ENCODE peak calls at places on chromosomes 6 and 20, in five cellular contexts. One of them, this sample, is unnamed.

GRCh38 chr20:60206259-60206658 is 248.0 kb downstream of the CDH26 start:
- DNase-seq in IMR-90: peak
- DNase-seq in stomach: no peak
- DNase-seq in sigmoid colon: no peak
- DNase-seq in ovary: no peak
- DNase-seq in this sample: peak

GRCh38 chr6:21402368-21402767 is 191.2 kb upstream of the SOX4 start:
- DNase-seq in ovary: peak
- DNase-seq in stomach: no peak
- DNase-seq in IMR-90: peak
- DNase-seq in sigmoid colon: peak
- DNase-seq in this sample: peak

GRCh38 chr6:5302220-5302946 is 41.1 kb downstream of the FARS2 start:
- DNase-seq in IMR-90: peak
- DNase-seq in ovary: no peak
- DNase-seq in stomach: no peak
- DNase-seq in sigmoid colon: no peak
- DNase-seq in this sample: no peak

GRCh38 chr6:130575971-130576370 is 210.2 kb downstream of the TMEM200A start:
- DNase-seq in sigmoid colon: no peak
- DNase-seq in IMR-90: no peak
- DNase-seq in ovary: no peak
- DNase-seq in stomach: no peak
- DNase-seq in this sample: no peak

GRCh38 chr6:21447987-21448386 is 145.6 kb upstream of the SOX4 start:
- DNase-seq in sigmoid colon: no peak
- DNase-seq in ovary: no peak
- DNase-seq in IMR-90: no peak
- DNase-seq in stomach: no peak
- DNase-seq in this sample: no peak

GRCh38 chr6:37122861-37123260 is 47.1 kb upstream of the PIM1 start:
- DNase-seq in stomach: no peak
- DNase-seq in IMR-90: peak
- DNase-seq in ovary: no peak
- DNase-seq in sigmoid colon: no peak
- DNase-seq in this sample: no peak

GRCh38 chr20:63519765-63520593 is 586 bp upstream of the PPDPF start:
- DNase-seq in stomach: no peak
- DNase-seq in sigmoid colon: no peak
- DNase-seq in ovary: peak
- DNase-seq in IMR-90: peak
- DNase-seq in this sample: peak

GRCh38 chr6:36750090-36750489 is 52.5 kb downstream of the RAB44 start:
- DNase-seq in sigmoid colon: no peak
- DNase-seq in ovary: no peak
- DNase-seq in IMR-90: no peak
- DNase-seq in stomach: no peak
- DNase-seq in this sample: no peak

GRCh38 chr6:134708079-134708478 is 241.8 kb downstream of the ALDH8A1 start:
- DNase-seq in stomach: no peak
- DNase-seq in sigmoid colon: no peak
- DNase-seq in ovary: no peak
- DNase-seq in IMR-90: no peak
- DNase-seq in this sample: no peak

GRCh38 chr6:19613678-19614077 is 223.5 kb upstream of the ID4 start:
- DNase-seq in IMR-90: no peak
- DNase-seq in stomach: no peak
- DNase-seq in sigmoid colon: no peak
- DNase-seq in ovary: no peak
- DNase-seq in this sample: no peak

GRCh38 chr6:14996892-14997291 is 249.0 kb upstream of the JARID2 start:
- DNase-seq in stomach: no peak
- DNase-seq in IMR-90: no peak
- DNase-seq in ovary: no peak
- DNase-seq in sigmoid colon: peak
- DNase-seq in this sample: no peak

GRCh38 chr20:36541227-36542018 is at the start of gene MYL9:
- DNase-seq in IMR-90: peak
- DNase-seq in stomach: peak
- DNase-seq in ovary: peak
- DNase-seq in sigmoid colon: peak
- DNase-seq in this sample: peak

GRCh38 chr6:20319520-20320357 is 81.9 kb upstream of the E2F3 start:
- DNase-seq in stomach: peak
- DNase-seq in ovary: no peak
- DNase-seq in IMR-90: no peak
- DNase-seq in sigmoid colon: no peak
- DNase-seq in this sample: no peak

GRCh38 chr6:4021133-4021861 is 57.6 kb downstream of the FAM217A start:
- DNase-seq in sigmoid colon: peak
- DNase-seq in stomach: peak
- DNase-seq in ovary: peak
- DNase-seq in IMR-90: peak
- DNase-seq in this sample: peak
- TF ChIP-seq POLR2A in sigmoid colon: peak
- TF ChIP-seq POLR2A in stomach: no peak
- TF ChIP-seq POLR2A in ovary: peak
- TF ChIP-seq POLR2A in IMR-90: peak
- TF ChIP-seq POLR2A in this sample: peak

DNA sequence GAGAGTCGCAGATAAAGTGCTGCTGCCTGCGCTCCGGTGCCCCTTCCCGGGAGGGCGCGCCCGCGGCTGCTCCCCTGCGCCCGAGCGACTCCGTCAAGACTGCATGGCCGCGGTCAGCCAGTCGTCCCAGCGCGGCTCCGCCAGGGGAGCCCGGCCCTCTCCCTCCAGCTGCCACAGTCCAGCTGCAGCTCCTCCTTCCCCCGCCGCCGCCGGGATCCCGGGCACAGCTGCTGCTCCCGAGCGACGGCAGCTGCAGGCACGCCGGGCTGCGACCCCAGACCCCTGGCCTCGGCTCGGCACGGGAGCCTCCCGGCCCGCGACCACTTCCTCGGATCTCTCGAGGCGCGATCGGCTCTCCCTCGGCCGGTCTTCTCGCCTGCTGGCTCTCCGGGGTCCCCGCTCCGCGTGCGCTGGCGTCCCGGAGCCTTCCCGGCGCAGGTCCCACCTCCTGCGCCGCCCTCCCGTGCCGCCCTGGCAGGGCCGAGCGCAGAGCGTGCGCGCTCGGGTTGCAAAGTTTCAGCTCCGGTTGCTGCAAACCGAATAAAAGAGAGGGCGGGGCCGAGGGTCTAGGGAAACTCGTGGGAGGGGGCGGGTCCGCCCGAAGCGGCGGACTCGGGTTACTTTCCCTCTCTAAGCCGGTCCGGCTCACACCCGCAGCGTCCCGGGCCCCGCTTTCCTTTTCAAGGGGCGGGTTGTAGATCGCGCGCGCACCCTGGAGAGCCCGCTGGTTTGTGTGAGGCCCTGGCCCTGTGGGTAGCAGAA is at the start of gene CNKSR3:
- DNase-seq in sigmoid colon: peak
- DNase-seq in ovary: peak
- DNase-seq in stomach: peak
- DNase-seq in IMR-90: peak
- DNase-seq in this sample: peak
- TF ChIP-seq POLR2A in sigmoid colon: peak
- TF ChIP-seq POLR2A in ovary: peak
- TF ChIP-seq POLR2A in stomach: no peak
- TF ChIP-seq POLR2A in IMR-90: peak
- TF ChIP-seq POLR2A in this sample: peak

GRCh38 chr20:61754976-61755778 is 310.5 kb downstream of the TAF4 start:
- DNase-seq in IMR-90: no peak
- DNase-seq in ovary: no peak
- DNase-seq in sigmoid colon: no peak
- DNase-seq in stomach: no peak
- DNase-seq in this sample: no peak

GRCh38 chr20:61753196-61753942 is 312.3 kb downstream of the TAF4 start:
- DNase-seq in ovary: no peak
- DNase-seq in sigmoid colon: peak
- DNase-seq in IMR-90: peak
- DNase-seq in stomach: no peak
- DNase-seq in this sample: peak

GRCh38 chr20:61752576-61752975 is 313.1 kb downstream of the TAF4 start:
- DNase-seq in sigmoid colon: no peak
- DNase-seq in ovary: no peak
- DNase-seq in stomach: no peak
- DNase-seq in IMR-90: no peak
- DNase-seq in this sample: no peak

GRCh38 chr20:61755971-61756421 is 309.7 kb downstream of the TAF4 start:
- DNase-seq in ovary: no peak
- DNase-seq in IMR-90: no peak
- DNase-seq in sigmoid colon: no peak
- DNase-seq in stomach: no peak
- DNase-seq in this sample: no peak

DNA sequence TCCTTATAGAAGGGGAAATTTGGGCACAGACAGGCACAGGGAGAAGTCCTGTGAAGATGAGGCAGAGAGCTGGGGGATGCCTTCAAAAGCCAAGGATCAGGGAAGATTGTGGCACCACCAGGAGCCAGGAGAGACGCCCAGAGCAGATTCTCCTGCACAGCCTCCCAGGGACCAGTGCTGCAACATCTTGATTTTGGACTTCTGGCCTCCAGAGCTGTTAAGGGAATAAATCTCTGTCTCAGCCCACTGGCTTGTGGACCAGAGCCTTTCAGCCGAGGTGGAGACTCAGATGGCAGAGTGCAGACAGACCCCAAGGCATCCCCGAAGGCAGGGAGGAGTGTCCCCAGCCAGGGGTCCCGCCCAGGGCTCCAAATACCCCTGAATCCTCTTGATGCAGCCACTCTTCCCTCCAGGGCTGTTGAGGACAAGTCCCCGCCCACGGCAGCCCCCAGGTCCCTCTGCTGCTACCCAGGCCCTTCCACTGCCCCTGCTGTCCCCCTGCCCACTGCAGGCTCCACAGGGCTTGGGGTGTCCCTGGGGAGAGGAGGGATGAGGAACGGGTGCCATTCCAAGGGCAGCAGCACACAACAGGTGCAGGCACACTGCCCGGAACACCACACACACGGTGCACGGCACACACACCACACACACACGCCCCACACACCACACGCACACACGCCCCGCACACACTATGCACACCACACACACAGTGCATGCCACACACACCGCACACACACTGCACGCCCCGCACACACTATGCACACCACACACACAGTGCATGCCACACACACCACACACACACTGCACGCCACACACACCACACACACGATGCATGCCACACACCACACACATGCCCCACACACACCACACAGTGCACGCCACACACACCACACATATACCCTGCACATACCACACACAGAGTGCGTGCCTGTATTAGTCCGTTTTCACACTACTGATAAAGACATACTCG is 311.4 kb downstream of the TAF4 start:
- DNase-seq in sigmoid colon: peak
- DNase-seq in ovary: no peak
- DNase-seq in stomach: no peak
- DNase-seq in IMR-90: no peak
- DNase-seq in this sample: no peak
- TF ChIP-seq POLR2A in sigmoid colon: no peak
- TF ChIP-seq POLR2A in ovary: no peak
- TF ChIP-seq POLR2A in stomach: no peak
- TF ChIP-seq POLR2A in IMR-90: no peak
- TF ChIP-seq POLR2A in this sample: no peak

GRCh38 chr6:33770833-33771341 is 18.0 kb downstream of the LEMD2 start:
- DNase-seq in sigmoid colon: no peak
- DNase-seq in stomach: no peak
- DNase-seq in ovary: no peak
- DNase-seq in IMR-90: no peak
- DNase-seq in this sample: no peak
- TF ChIP-seq POLR2A in sigmoid colon: no peak
- TF ChIP-seq POLR2A in stomach: no peak
- TF ChIP-seq POLR2A in ovary: no peak
- TF ChIP-seq POLR2A in IMR-90: no peak
- TF ChIP-seq POLR2A in this sample: no peak

DNA sequence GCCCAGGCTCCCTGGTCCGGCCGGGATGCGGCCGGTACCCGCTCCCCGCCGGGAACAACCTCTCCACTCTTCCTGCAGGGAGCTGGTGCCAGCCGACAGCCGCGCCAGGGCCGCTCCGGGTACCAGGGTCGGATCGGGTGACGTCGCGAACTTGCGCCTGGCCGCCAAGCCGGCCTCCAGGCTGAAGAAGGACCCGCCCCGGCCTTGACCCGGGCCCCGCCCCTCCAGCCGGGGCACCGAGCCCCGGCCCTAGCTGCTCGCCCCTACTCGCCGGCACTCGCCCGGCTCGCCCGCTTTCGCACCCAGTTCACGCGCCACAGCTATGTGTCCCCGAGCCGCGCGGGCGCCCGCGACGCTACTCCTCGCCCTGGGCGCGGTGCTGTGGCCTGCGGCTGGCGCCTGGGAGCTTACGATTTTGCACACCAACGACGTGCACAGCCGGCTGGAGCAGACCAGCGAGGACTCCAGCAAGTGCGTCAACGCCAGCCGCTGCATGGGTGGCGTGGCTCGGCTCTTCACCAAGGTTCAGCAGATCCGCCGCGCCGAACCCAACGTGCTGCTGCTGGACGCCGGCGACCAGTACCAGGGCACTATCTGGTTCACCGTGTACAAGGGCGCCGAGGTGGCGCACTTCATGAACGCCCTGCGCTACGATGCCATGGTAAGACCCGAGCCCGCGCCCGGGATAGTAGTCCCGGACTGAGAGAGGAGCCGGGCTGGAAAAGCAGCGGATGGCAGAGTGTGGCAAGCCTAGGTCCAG is at the start of gene NT5E:
- DNase-seq in IMR-90: peak
- DNase-seq in sigmoid colon: peak
- DNase-seq in ovary: peak
- DNase-seq in stomach: peak
- DNase-seq in this sample: peak
- TF ChIP-seq POLR2A in IMR-90: peak
- TF ChIP-seq POLR2A in sigmoid colon: peak
- TF ChIP-seq POLR2A in ovary: peak
- TF ChIP-seq POLR2A in stomach: no peak
- TF ChIP-seq POLR2A in this sample: peak

GRCh38 chr6:12011276-12012112 is 618 bp upstream of the HIVEP1 start:
- DNase-seq in IMR-90: peak
- DNase-seq in sigmoid colon: peak
- DNase-seq in ovary: peak
- DNase-seq in stomach: peak
- DNase-seq in this sample: peak
- TF ChIP-seq POLR2A in IMR-90: peak
- TF ChIP-seq POLR2A in sigmoid colon: no peak
- TF ChIP-seq POLR2A in ovary: no peak
- TF ChIP-seq POLR2A in stomach: no peak
- TF ChIP-seq POLR2A in this sample: peak